ENCODE peak calls at places on chromosomes 5 and 9, in nine cellular contexts. F is CD8-positive, alpha-beta T cell; B is type B pancreatic cell; N is GM13976; L is RWPE1; Q is heart left ventricle; X is cardiac muscle cell; J is stomach; Z is thyroid gland. Y is an unnamed sample.
A peak's percentile ranks its signal among the peaks of the same experiment; 100 is the strongest.

GRCh38 chr9:134631881-134632280 is 9.7 kb upstream of the COL5A1 start:
- DNase-seq in X (no peak), Z (no peak), N (no peak), B (peak; percentile 43), Q (peak; percentile 10), J (no peak), L (no peak), F (no peak), Y (no peak)

GRCh38 chr5:155282503-155283107 is 269.1 kb downstream of the KIF4B start:
- DNase-seq in Q (no peak), F (no peak), X (no peak), L (peak; percentile 26), B (no peak), Z (no peak), N (no peak), J (no peak), Y (no peak)

GRCh38 chr5:142512041-142512679 is 173.7 kb downstream of the FGF1 start:
- DNase-seq in B (no peak), J (no peak), L (no peak), F (no peak), N (no peak), Q (no peak), X (peak; percentile 67), Z (peak; percentile 55), Y (no peak)

GRCh38 chr5:144549580-144549979 is 378.9 kb downstream of the KCTD16 start:
- DNase-seq in J (no peak), Q (no peak), Z (peak; percentile 30), X (peak; percentile 22), N (no peak), F (no peak), L (no peak), B (no peak), Y (peak; percentile 77)

GRCh38 chr5:38666668-38667498 is 110.4 kb upstream of the LIFR start:
- DNase-seq in F (no peak), J (peak; percentile 68), N (no peak), B (no peak), L (peak; percentile 39), Q (peak; percentile 63), X (peak; percentile 74), Z (peak; percentile 66), Y (peak; percentile 36)

GRCh38 chr5:174542466-174542865 is 181.9 kb upstream of the MSX2 start:
- DNase-seq in J (no peak), Z (no peak), L (no peak), B (no peak), X (no peak), Q (no peak), N (no peak), F (no peak), Y (no peak)

GRCh38 chr5:78908173-78908901 is 76.8 kb downstream of the ARSB start:
- DNase-seq in Q (peak; percentile 79), L (no peak), X (peak; percentile 70), J (peak; percentile 65), B (no peak), F (no peak), N (no peak), Z (peak; percentile 88), Y (peak; percentile 45)

GRCh38 chr9:20988916-20989315 is 42.5 kb downstream of the HACD4 start:
- DNase-seq in L (no peak), N (no peak), J (no peak), Z (no peak), Q (no peak), F (no peak), X (peak; percentile 46), B (no peak), Y (no peak)

GRCh38 chr5:55498466-55498865 is 36.3 kb downstream of the PLPP1 start:
- DNase-seq in F (no peak), L (no peak), B (no peak), Q (no peak), Z (no peak), N (no peak), X (no peak), J (no peak), Y (no peak)

GRCh38 chr9:91424403-91425176 is 958 bp upstream of the NFIL3 start:
- DNase-seq in B (peak; percentile 78), Z (peak; percentile 80), N (peak; percentile 53), F (peak; percentile 78), X (peak; percentile 94), L (peak; percentile 75), Q (peak; percentile 91), J (peak; percentile 80), Y (peak; percentile 76)

GRCh38 chr5:152942633-152943336 is 537.7 kb upstream of the NMUR2 start:
- DNase-seq in Z (no peak), F (no peak), Q (no peak), X (no peak), B (no peak), J (no peak), N (no peak), L (no peak), Y (no peak)

GRCh38 chr9:134221273-134222017 is 57.1 kb upstream of the RNU6ATAC start:
- DNase-seq in J (no peak), B (no peak), N (no peak), Q (peak; percentile 44), Z (peak; percentile 86), X (no peak), F (no peak), L (no peak), Y (no peak)

GRCh38 chr9:14687042-14687719 is 6.1 kb downstream of the ZDHHC21 start:
- DNase-seq in F (no peak), Z (no peak), J (no peak), N (no peak), X (peak; percentile 67), B (no peak), L (peak; percentile 20), Q (no peak), Y (peak; percentile 89)

GRCh38 chr5:157665467-157666085 is 5.8 kb upstream of the C5orf52 start:
- DNase-seq in J (no peak), B (no peak), Z (no peak), N (no peak), L (peak; percentile 88), X (peak; percentile 88), F (no peak), Q (no peak), Y (peak; percentile 72)

GRCh38 chr9:77454668-77455067 is 193.5 kb downstream of the GNA14 start:
- DNase-seq in Z (no peak), B (no peak), X (no peak), N (no peak), L (no peak), F (no peak), J (no peak), Q (no peak), Y (peak; percentile 42)

GRCh38 chr9:128163027-128163515 is 3.0 kb downstream of the BBLN start:
- DNase-seq in Q (no peak), N (no peak), L (no peak), B (no peak), J (no peak), Z (no peak), X (no peak), F (no peak), Y (no peak)
- TF ChIP-seq CTCF in Q (no peak), N (no peak), L (no peak), B (no peak), J (no peak), Z (no peak), X (no peak), F (no peak), Y (no peak)

GRCh38 chr9:94156549-94157407 is 72.5 kb downstream of the PTPDC1 start:
- DNase-seq in F (no peak), Z (peak; percentile 93), L (peak; percentile 73), B (no peak), N (no peak), Q (peak; percentile 78), X (peak; percentile 94), J (peak; percentile 89), Y (peak; percentile 19)

GRCh38 chr9:94159069-94159915 is 75.0 kb downstream of the PTPDC1 start:
- DNase-seq in J (no peak), X (peak; percentile 41), Q (no peak), B (no peak), N (no peak), F (no peak), L (no peak), Z (no peak), Y (no peak)

GRCh38 chr9:94157408-94157801 is 73.1 kb downstream of the PTPDC1 start:
- DNase-seq in B (no peak), X (no peak), N (no peak), J (no peak), Z (no peak), L (no peak), Q (no peak), F (no peak), Y (no peak)

GRCh38 chr9:94161673-94162072 is 77.4 kb downstream of the PTPDC1 start:
- DNase-seq in N (no peak), J (no peak), Q (no peak), Z (no peak), X (no peak), L (no peak), B (no peak), F (no peak), Y (no peak)

GRCh38 chr9:94160594-94161501 is 76.6 kb downstream of the PTPDC1 start:
- DNase-seq in N (no peak), Z (no peak), X (no peak), F (no peak), J (no peak), L (no peak), B (no peak), Q (no peak), Y (no peak)
- TF ChIP-seq CTCF in N (no peak), Z (no peak), X (no peak), F (no peak), J (no peak), L (no peak), B (peak; percentile 33), Q (no peak), Y (peak; percentile 54)

DNA sequence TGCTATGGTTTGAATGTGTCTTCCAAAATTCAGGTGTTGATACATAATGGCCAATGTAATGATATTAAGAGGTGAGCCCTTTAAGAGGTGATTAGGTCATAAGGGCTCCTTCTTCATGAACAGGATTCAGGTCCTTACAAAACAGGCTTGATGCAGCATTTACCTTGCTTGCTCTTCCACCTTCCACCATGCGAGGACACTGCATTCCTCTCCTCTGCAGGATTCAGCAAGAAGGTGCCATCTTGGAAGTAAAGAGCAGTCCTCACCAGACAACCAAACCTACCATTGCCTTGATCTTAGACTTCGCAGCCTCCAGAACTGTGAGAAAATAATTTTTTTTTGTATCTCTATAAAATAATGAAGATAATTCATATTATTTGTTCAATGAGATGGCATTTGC is 314.0 kb upstream of the SMARCA2 start:
- DNase-seq in B (no peak), N (no peak), Q (no peak), X (no peak), Z (no peak), J (no peak), L (no peak), F (no peak), Y (no peak)
- TF ChIP-seq CTCF in B (no peak), N (no peak), Q (no peak), X (no peak), Z (no peak), J (no peak), L (no peak), F (no peak), Y (no peak)

DNA sequence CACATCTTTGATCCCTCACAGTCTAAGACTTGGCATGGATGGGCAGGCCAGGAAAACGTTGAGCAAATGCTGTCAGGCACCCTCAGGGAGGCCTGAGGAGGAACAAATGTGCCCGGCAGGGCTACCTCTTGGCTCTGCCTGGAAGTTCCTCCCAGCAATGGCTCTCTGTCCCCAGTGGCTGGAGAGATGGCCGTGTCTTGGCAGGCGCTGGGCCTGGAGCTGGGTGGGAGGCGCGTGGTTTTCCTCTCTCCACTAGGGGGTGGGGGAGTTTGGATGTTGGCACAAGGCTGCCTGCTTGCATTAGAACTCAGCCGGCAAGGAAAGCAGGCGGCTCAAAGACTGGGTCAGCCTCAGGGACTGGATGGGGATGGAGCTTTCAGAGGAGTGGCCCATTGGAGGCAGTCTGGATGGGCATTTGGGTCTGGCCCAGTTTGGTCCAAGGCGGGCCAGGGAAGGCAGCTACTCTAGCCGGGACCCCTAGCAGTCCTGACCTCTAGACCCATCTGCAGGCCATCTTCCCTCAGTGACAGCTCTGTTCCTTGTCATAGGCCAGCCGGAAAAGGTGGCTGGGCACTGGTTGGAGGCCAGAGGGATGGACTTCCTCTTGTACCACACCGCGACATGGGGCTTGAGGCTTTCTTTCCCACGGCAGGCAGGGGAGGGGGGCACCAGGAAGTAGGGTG is 68.2 kb upstream of the STC2 start:
- DNase-seq in X (peak; percentile 20), F (no peak), Z (no peak), Q (no peak), B (no peak), J (no peak), L (no peak), N (no peak), Y (no peak)
- TF ChIP-seq CTCF in X (peak; percentile 26), F (no peak), Z (no peak), Q (no peak), B (peak; percentile 53), J (no peak), L (no peak), N (no peak), Y (peak; percentile 64)

Y was measured in HFFc6.